ENCODE peak calls at places on chromosomes 12 and 14, in five cellular contexts. T is nucleus accumbens, M is small intestine, P is T-helper 1 cell, B is T-helper 9 cell. J is an unnamed sample.

GRCh38 chr12:14239935-14240872 is 125.3 kb upstream of the ATF7IP start:
- DNase-seq in T (no peak), M (no peak), P (no peak), B (no peak), J (peak; percentile 81)

GRCh38 chr12:130961921-130962326 is 8.2 kb downstream of the ADGRD1 start:
- DNase-seq in T (no peak), M (no peak), P (no peak), B (no peak), J (no peak)

GRCh38 chr14:21204167-21205025 is 48.5 kb upstream of the OR5AU1 start:
- DNase-seq in T (no peak), M (no peak), P (no peak), B (no peak), J (no peak)

GRCh38 chr14:100737526-100737925 is 10.8 kb downstream of the DLK1 start:
- DNase-seq in T (no peak), M (no peak), P (no peak), B (no peak), J (no peak)

GRCh38 chr14:74720526-74720925 is 7.6 kb downstream of the FCF1 start:
- DNase-seq in T (no peak), M (no peak), P (no peak), B (no peak), J (no peak)

GRCh38 chr12:100138048-100138907 is 4.4 kb downstream of the BLTP3B start:
- DNase-seq in T (no peak), M (no peak), P (no peak), B (no peak), J (no peak)

GRCh38 chr14:83706555-83706954 is 1823.4 kb upstream of the FLRT2 start:
- DNase-seq in T (no peak), M (no peak), P (no peak), B (no peak), J (no peak)

GRCh38 chr12:110312581-110313360 is 31.7 kb downstream of the ATP2A2 start:
- DNase-seq in T (no peak), M (peak; percentile 37), P (no peak), B (no peak), J (no peak)

GRCh38 chr14:81319946-81320345 is 80.2 kb downstream of the STON2 start:
- DNase-seq in T (no peak), M (peak; percentile 22), P (no peak), B (no peak), J (no peak)

GRCh38 chr14:93797536-93797935 is 9.3 kb upstream of the PRIMA1 start:
- DNase-seq in T (no peak), M (no peak), P (no peak), B (no peak), J (no peak)

GRCh38 chr12:26032290-26032689 is 73.8 kb downstream of the RASSF8 start:
- DNase-seq in T (no peak), M (no peak), P (no peak), B (no peak), J (no peak)

GRCh38 chr14:99595034-99595433 is 9.0 kb downstream of the CCDC85C start:
- DNase-seq in T (no peak), M (peak; percentile 72), P (no peak), B (no peak), J (no peak)

GRCh38 chr12:4763549-4763948 is 43.3 kb downstream of the GALNT8 start:
- DNase-seq in T (no peak), M (peak; percentile 46), P (no peak), B (no peak), J (peak; percentile 37)

GRCh38 chr14:51056431-51056830 is 38.5 kb downstream of the TRIM9 start:
- DNase-seq in T (no peak), M (no peak), P (no peak), B (no peak), J (no peak)